ENCODE peak calls at places on chromosomes 6 and 20, in four cellular contexts. K is NCI-H446, S is hypothalamus, J is pons. I is an unnamed sample.
A peak's percentile ranks its signal among the peaks of the same experiment; 100 is the strongest.

GRCh38 chr6:158232445-158233213 is 64.5 kb downstream of the GTF2H5 start:
- DNase-seq in S (peak; percentile 50), J (peak; percentile 59), K (no peak), I (peak; percentile 38)

GRCh38 chr20:53162251-53162835 is 190.2 kb downstream of the TSHZ2 start:
- DNase-seq in J (no peak), K (no peak), S (no peak), I (no peak)

GRCh38 chr6:151436814-151437213 is 15.1 kb downstream of the RMND1 start:
- DNase-seq in K (no peak), S (no peak), J (no peak), I (no peak)

GRCh38 chr20:45867811-45868176 is 10.4 kb downstream of the ZSWIM3 start:
- DNase-seq in J (no peak), S (no peak), K (no peak), I (no peak)

GRCh38 chr6:139108378-139108777 is 26.5 kb upstream of the HECA start:
- DNase-seq in S (no peak), K (no peak), J (no peak), I (no peak)

GRCh38 chr6:150129616-150130505 is 13.0 kb upstream of the PPP1R14C start:
- DNase-seq in J (no peak), S (no peak), K (no peak), I (no peak)

GRCh38 chr6:7042056-7042653 is 65.6 kb upstream of the RREB1 start:
- DNase-seq in K (no peak), J (peak; percentile 32), S (no peak), I (no peak)

GRCh38 chr20:48737463-48738093 is 90.2 kb downstream of the PREX1 start:
- DNase-seq in S (peak; percentile 38), K (no peak), J (peak; percentile 85), I (no peak)

GRCh38 chr6:134676307-134677281 is 273.3 kb downstream of the ALDH8A1 start:
- DNase-seq in K (no peak), J (no peak), S (no peak), I (no peak)

GRCh38 chr20:39986231-39986904 is 702.7 kb downstream of the MAFB start:
- DNase-seq in K (no peak), S (peak; percentile 7), J (peak; percentile 37), I (no peak)

GRCh38 chr6:143784316-143784715 is 58.8 kb upstream of the LTV1 start:
- DNase-seq in K (no peak), S (no peak), J (no peak), I (no peak)

GRCh38 chr6:33091957-33092356 is 16.2 kb downstream of the HLA-DPB1 start:
- DNase-seq in J (no peak), S (no peak), K (no peak), I (peak; percentile 52)

GRCh38 chr6:84906514-84906913 is 142.1 kb upstream of the TBX18 start:
- DNase-seq in S (no peak), K (no peak), J (no peak), I (no peak)

GRCh38 chr6:137283940-137284910 is 65.0 kb upstream of the IFNGR1 start:
- DNase-seq in K (no peak), J (peak; percentile 72), S (no peak), I (no peak)

GRCh38 chr6:12279322-12280098 is 10.7 kb upstream of the EDN1 start:
- DNase-seq in K (no peak), S (no peak), J (no peak), I (no peak)

GRCh38 chr6:25788305-25788922 is 33.9 kb downstream of the SLC17A4 start:
- DNase-seq in J (peak; percentile 16), S (no peak), K (peak; percentile 7), I (peak; percentile 8)

GRCh38 chr6:3423439-3424184 is 33.2 kb downstream of the SLC22A23 start:
- DNase-seq in S (no peak), K (no peak), J (no peak), I (no peak)

GRCh38 chr6:100514603-100515002 is 49.9 kb upstream of the SIM1 start:
- DNase-seq in J (no peak), S (no peak), K (no peak), I (no peak)

GRCh38 chr20:373171-373890 is 7.2 kb upstream of the TRIB3 start:
- DNase-seq in S (no peak), K (no peak), J (no peak), I (no peak)

GRCh38 chr20:49700411-49701185 is 13.1 kb downstream of the B4GALT5 start:
- DNase-seq in J (no peak), K (no peak), S (no peak), I (no peak)

GRCh38 chr20:9574182-9574581 is 59.8 kb downstream of the LAMP5 start:
- DNase-seq in S (no peak), K (no peak), J (no peak), I (no peak)

GRCh38 chr6:25962368-25963127 is at the start of gene TRIM38:
- DNase-seq in J (peak; percentile 91), K (no peak), S (no peak), I (peak; percentile 80)

GRCh38 chr6:34566830-34567546 is 10.9 kb upstream of the SPDEF start:
- DNase-seq in S (no peak), J (no peak), K (no peak), I (no peak)

GRCh38 chr20:9909167-9909566 is 70.3 kb upstream of the PAK5 start:
- DNase-seq in J (no peak), K (no peak), S (no peak), I (no peak)

GRCh38 chr20:4261333-4262284 is 246.3 kb upstream of the RNF24 start:
- DNase-seq in J (no peak), S (no peak), K (no peak), I (no peak)

GRCh38 chr20:46995561-46996142 is 101.0 kb downstream of the EYA2 start:
- DNase-seq in S (no peak), K (no peak), J (no peak), I (no peak)

GRCh38 chr20:50215917-50216316 is 25.3 kb downstream of the CEBPB start:
- DNase-seq in K (no peak), J (no peak), S (no peak), I (no peak)

GRCh38 chr6:144582939-144583613 is 297.9 kb downstream of the UTRN start:
- DNase-seq in K (no peak), J (peak; percentile 32), S (peak; percentile 5), I (peak; percentile 12)

GRCh38 chr6:44000164-44000842 is 126.9 kb downstream of the MRPL14 start:
- DNase-seq in J (no peak), S (no peak), K (no peak), I (no peak)

GRCh38 chr6:167485186-167485978 is 160.5 kb downstream of the TTLL2 start:
- DNase-seq in J (peak; percentile 77), S (no peak), K (peak; percentile 7), I (no peak)

GRCh38 chr6:28729501-28730402 is 194.0 kb downstream of the TRIM27 start:
- DNase-seq in K (no peak), S (no peak), J (no peak), I (no peak)

GRCh38 chr6:32183030-32183429 is 1.0 kb downstream of the AGER start:
- DNase-seq in S (no peak), J (no peak), K (no peak), I (no peak)

GRCh38 chr6:105102186-105102585 is 77.6 kb downstream of the POPDC3 start:
- DNase-seq in J (no peak), K (no peak), S (no peak), I (no peak)

GRCh38 chr6:46815130-46815529 is 21.9 kb downstream of the MEP1A start:
- DNase-seq in S (no peak), K (no peak), J (no peak), I (no peak)

GRCh38 chr6:7891098-7891872 is 19.3 kb downstream of the TXNDC5 start:
- DNase-seq in J (no peak), K (no peak), S (no peak), I (no peak)

GRCh38 chr6:90121982-90122381 is 174.7 kb downstream of the BACH2 start:
- DNase-seq in K (no peak), S (no peak), J (no peak), I (no peak)

GRCh38 chr6:3751730-3752537 is 421 bp upstream of the PXDC1 start:
- DNase-seq in K (no peak), J (peak; percentile 59), S (peak; percentile 76), I (peak; percentile 66)

GRCh38 chr6:39425346-39426056 is 103.0 kb upstream of the KCNK16 start:
- DNase-seq in K (no peak), J (no peak), S (no peak), I (no peak)

GRCh38 chr6:42113929-42114636 is 28.3 kb downstream of the C6orf132 start:
- DNase-seq in K (no peak), S (no peak), J (no peak), I (no peak)